ENCODE peak calls at places on chromosomes 4 and X, in six cellular contexts. N, X, U, T, Z and J are unnamed samples.

GRCh38 chr4:108029321-108029720 is 39.6 kb downstream of the HADH start:
- DNase-seq in U (no peak), Z (no peak), X (no peak), T (no peak), N (no peak), J (no peak)

GRCh38 chrX:9205599-9206223 is 171.8 kb upstream of the FAM9B start:
- DNase-seq in X (no peak), Z (no peak), T (no peak), U (no peak), N (no peak), J (no peak)

GRCh38 chrX:153580700-153581386 is 18.1 kb downstream of the CCNQ start:
- DNase-seq in U (no peak), X (no peak), Z (no peak), N (no peak), T (peak; percentile 63), J (no peak)

GRCh38 chr4:54954656-54955388 is 170.6 kb downstream of the KDR start:
- DNase-seq in U (no peak), Z (no peak), T (no peak), X (no peak), N (no peak), J (no peak)

GRCh38 chr4:168981460-168981859 is 28.6 kb downstream of the CBR4 start:
- DNase-seq in U (no peak), Z (no peak), T (no peak), X (no peak), N (peak; percentile 60), J (no peak)

GRCh38 chr4:3511187-3511586 is 21.0 kb downstream of the LRPAP1 start:
- DNase-seq in T (no peak), X (no peak), Z (no peak), U (no peak), N (no peak), J (no peak)

GRCh38 chr4:2219233-2219760 is 22.6 kb downstream of the HAUS3 start:
- DNase-seq in T (no peak), Z (no peak), X (no peak), N (no peak), U (no peak), J (no peak)

GRCh38 chr4:38752393-38752961 is 30.3 kb downstream of the TLR10 start:
- DNase-seq in N (peak; percentile 66), X (no peak), T (no peak), U (no peak), Z (no peak), J (no peak)

GRCh38 chr4:11106769-11107168 is 321.9 kb downstream of the HS3ST1 start:
- DNase-seq in X (no peak), U (no peak), Z (no peak), T (no peak), N (no peak), J (no peak)

GRCh38 chr4:36771411-36772153 is 473.0 kb upstream of the NWD2 start:
- DNase-seq in T (no peak), Z (no peak), X (no peak), U (no peak), N (no peak), J (no peak)

GRCh38 chrX:9997524-9997923 is 30.4 kb downstream of the CLDN34 start:
- DNase-seq in T (no peak), Z (no peak), X (no peak), N (no peak), U (no peak), J (no peak)

GRCh38 chr4:74370912-74371311 is 6.0 kb downstream of the EREG start:
- DNase-seq in Z (peak; percentile 20), U (no peak), N (peak; percentile 64), X (no peak), T (peak; percentile 85), J (peak; percentile 34)

GRCh38 chr4:184647391-184648101 is 1.7 kb downstream of the CASP3 start:
- DNase-seq in Z (no peak), X (no peak), T (no peak), U (no peak), N (peak; percentile 62), J (no peak)

GRCh38 chrX:15563056-15563455 is 37.7 kb downstream of the ACE2 start:
- DNase-seq in T (no peak), N (no peak), Z (no peak), U (no peak), X (no peak), J (no peak)

GRCh38 chr4:3599951-3600350 is 67.7 kb upstream of the LRPAP1 start:
- DNase-seq in T (no peak), U (no peak), X (no peak), Z (no peak), N (no peak), J (no peak)

GRCh38 chr4:57023104-57023503 is 44.4 kb downstream of the POLR2B start:
- DNase-seq in X (no peak), N (peak; percentile 97), T (no peak), Z (no peak), U (no peak), J (no peak)

DNA sequence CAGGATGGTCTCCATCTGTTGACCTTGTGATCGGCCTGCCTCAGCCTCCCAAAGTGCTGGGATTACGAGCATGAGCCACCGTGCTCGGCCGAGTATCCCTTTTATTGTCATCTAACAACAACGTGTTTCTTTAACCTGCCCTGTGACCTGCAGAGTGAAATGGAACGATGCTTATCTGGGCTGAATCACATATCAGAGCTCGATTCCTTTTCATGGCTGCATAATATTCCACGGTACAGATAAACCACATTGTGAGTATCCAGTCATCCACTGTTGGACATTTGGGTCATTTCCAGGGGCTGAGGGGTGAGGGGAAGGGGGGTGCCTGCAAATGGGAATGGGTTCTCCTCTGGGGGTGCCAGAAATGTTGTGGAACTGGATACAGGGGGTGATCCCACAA is 260.0 kb downstream of the ASMT start:
- DNase-seq in Z (no peak), T (no peak), X (no peak), U (no peak), N (no peak), J (no peak)
- TF ChIP-seq POLR2A in Z (no peak), T (no peak), X (no peak), U (no peak), N (no peak), J (no peak)

GRCh38 chrX:112852850-112853249 is 12.2 kb upstream of the AMOT start:
- DNase-seq in X (no peak), N (no peak), T (no peak), Z (no peak), U (no peak), J (no peak)

GRCh38 chrX:112846787-112847186 is 6.2 kb upstream of the AMOT start:
- DNase-seq in N (no peak), X (no peak), U (no peak), Z (no peak), T (no peak), J (no peak)

GRCh38 chrX:112851161-112851779 is 10.6 kb upstream of the AMOT start:
- DNase-seq in N (no peak), T (no peak), U (no peak), Z (no peak), X (no peak), J (no peak)

GRCh38 chrX:112849010-112849409 is 8.4 kb upstream of the AMOT start:
- DNase-seq in T (no peak), N (peak; percentile 44), U (no peak), Z (no peak), X (no peak), J (no peak)

DNA sequence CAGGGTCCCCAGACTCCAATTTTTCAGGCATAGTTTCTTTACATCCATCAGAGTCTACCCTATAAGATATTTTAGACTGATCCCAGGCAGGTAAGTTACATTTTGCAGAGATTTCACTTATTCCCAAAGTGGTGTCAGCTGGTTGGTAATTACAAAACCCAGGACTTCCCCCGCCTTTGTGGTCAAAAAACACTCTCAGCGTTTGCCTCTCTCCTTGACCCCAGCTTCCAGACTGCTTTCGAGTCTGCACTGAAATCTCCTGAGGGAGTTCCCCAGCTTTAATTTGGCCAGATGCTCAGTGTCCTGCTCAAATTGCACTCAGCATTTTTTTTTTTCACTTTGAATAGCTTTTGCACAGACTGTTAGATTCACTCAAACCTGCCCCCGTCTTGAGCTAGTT is 11.2 kb upstream of the AMOT start:
- DNase-seq in T (no peak), Z (no peak), X (no peak), U (no peak), N (peak; percentile 73), J (no peak)
- H3K27ac ChIP-seq in T (no peak overlapping the region), Z (no peak overlapping the region), X (no peak overlapping the region), U (no peak overlapping the region), N (no peak overlapping the region), J (no peak overlapping the region)

DNA sequence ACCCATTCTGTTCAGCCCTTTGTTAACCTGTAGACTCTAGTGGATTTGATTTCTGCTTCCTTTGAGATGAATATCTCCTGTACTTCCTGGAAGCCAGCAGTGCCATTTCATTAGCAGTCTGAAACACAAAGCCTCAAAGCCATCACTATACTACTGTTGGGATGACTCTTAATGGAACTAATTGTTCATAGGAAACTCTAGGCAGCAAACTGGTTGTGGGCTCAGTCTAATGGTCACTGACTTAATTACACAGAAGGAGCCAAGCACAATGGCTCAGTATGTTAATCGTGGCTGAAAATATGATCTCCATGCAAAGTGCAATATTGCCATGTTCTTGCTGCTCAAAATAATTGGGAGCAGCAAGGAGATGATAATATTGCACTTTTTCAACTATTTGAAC is 262.3 kb downstream of the ARHGAP24 start:
- DNase-seq in X (no peak), Z (no peak), N (no peak), U (no peak), T (no peak), J (no peak)
- H3K4me1 ChIP-seq in X (no peaks in the 10 kb centered on the region), Z (peaks cover 29% of the 10 kb centered on the region), N (peaks cover 2% of the 10 kb centered on the region), U (no peaks in the 10 kb centered on the region), T (no peaks in the 10 kb centered on the region), J (peaks cover 56% of the 10 kb centered on the region)

GRCh38 chr4:110196206-110196870 is 2.1 kb downstream of the ELOVL6 start:
- DNase-seq in Z (peak; percentile 6), U (peak; percentile 53), T (peak; percentile 82), N (peak; percentile 32), X (peak; percentile 63), J (peak; percentile 53)

GRCh38 chr4:110195561-110196205 is 2.7 kb downstream of the ELOVL6 start:
- DNase-seq in U (no peak), N (peak; percentile 17), Z (peak; percentile 7), T (peak; percentile 40), X (no peak), J (no peak)

GRCh38 chr4:110198472-110199419 is at the start of gene ELOVL6:
- DNase-seq in T (peak; percentile 96), X (peak; percentile 87), Z (peak; percentile 35), U (peak; percentile 66), N (peak; percentile 72), J (peak; percentile 43)

GRCh38 chr4:110196871-110197420 is 1.5 kb downstream of the ELOVL6 start:
- DNase-seq in X (peak; percentile 61), N (peak; percentile 31), Z (peak; percentile 31), T (peak; percentile 55), U (no peak), J (peak; percentile 63)

DNA sequence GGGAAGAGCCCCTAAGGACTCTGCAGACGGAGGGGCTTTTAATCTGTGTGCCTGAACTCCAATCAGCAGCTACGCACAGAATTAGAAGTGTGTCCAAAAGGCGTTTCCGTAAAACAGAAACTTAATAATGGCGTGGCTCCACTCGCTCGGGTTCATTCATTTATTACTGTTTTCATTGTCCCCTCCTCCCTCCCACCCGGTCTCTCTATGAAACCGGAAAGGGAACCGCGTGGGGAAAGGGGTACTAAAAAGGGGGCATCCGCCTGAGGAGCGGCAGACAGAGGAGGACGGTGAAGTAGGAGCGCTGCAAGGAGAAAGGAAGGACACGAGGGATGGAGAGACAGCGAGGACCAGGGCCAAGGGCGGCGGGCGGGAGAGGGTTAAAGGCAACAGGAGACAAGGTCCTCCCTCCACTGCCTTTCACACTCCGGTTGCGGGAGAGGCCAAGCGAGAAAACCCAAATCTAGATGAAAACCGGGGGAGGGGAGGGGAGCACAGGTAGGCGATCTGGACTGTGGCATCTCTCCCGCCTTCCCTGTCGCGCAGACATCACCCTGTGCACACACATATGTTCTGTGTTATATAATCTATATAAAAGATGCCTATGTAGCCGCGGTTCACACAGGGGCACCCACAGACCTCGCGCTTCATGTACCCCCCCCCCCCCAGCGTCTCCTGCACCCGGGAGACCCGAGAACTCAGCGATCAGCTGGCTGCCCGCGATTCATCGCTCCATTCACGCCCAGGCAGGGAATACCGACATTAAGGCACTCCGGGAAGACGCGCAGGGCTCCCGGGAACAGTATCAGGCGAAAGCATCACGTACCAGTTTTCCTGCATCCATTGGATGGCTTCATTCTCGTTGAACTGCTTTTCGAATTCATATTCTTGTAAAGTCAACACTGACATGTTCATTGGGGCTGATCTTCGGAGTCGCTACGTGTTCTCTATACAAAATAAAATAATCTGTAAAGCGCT is 705 bp downstream of the ELOVL6 start:
- DNase-seq in N (peak; percentile 39), U (peak; percentile 39), T (peak; percentile 66), X (peak; percentile 54), Z (peak; percentile 16), J (peak; percentile 37)
- TF ChIP-seq POLR2A in N (no peak), U (no peak), T (peak; percentile 45), X (no peak), Z (peak; percentile 20), J (no peak)